ENCODE peak calls at places on chromosomes 7 and 10, in eight cellular contexts. Z is activated T-cell treated with anti-CD3 and anti-CD28 coated beads, Interleukin-2, amount 50 U/mL, for 24 hours; E is COR-L47; Y is AG09319; D is activated CD8-positive, alpha-beta memory T cell treated with anti-CD3 and anti-CD28 coated beads for 48 hours; P is A673; A is hippocampal formation; V is CD4-positive, alpha-beta T cell. H is an unnamed sample.

GRCh38 chr10:17214991-17215781 is 12.9 kb upstream of the VIM start:
- DNase-seq in V (no peak), P (peak), D (no peak), E (no peak), A (no peak), Y (peak), Z (no peak), H (no peak)

GRCh38 chr10:60048146-60048545 is 141.8 kb upstream of the CCDC6 start:
- DNase-seq in D (no peak), E (peak), Z (no peak), Y (no peak), A (no peak), V (no peak), P (peak), H (peak)

GRCh38 chr7:70833726-70834125 is 298.2 kb upstream of the GALNT17 start:
- DNase-seq in D (no peak), Z (no peak), P (no peak), A (no peak), Y (no peak), V (no peak), E (no peak), H (no peak)

GRCh38 chr7:18828333-18829100 is 288.9 kb downstream of the TWIST1 start:
- DNase-seq in V (no peak), P (no peak), E (no peak), A (no peak), Z (no peak), Y (no peak), D (no peak), H (no peak)

GRCh38 chr10:33306126-33306525 is 28.3 kb downstream of the NRP1 start:
- DNase-seq in P (no peak), D (no peak), E (no peak), V (no peak), Z (no peak), Y (no peak), A (no peak), H (no peak)

GRCh38 chr10:60717852-60718251 is 60.4 kb upstream of the CDK1 start:
- DNase-seq in P (peak), E (no peak), A (no peak), V (no peak), Y (no peak), Z (no peak), D (no peak), H (no peak)

GRCh38 chr10:77555591-77556212 is 81.9 kb downstream of the KCNMA1 start:
- DNase-seq in P (no peak), Z (no peak), A (no peak), E (no peak), D (no peak), Y (no peak), V (no peak), H (no peak)

GRCh38 chr7:39265912-39266591 is 288.3 kb downstream of the POU6F2 start:
- DNase-seq in A (no peak), V (no peak), E (no peak), P (no peak), D (no peak), Z (no peak), Y (no peak), H (no peak)

GRCh38 chr10:119025336-119025735 is 4.2 kb upstream of the NANOS1 start:
- DNase-seq in V (no peak), A (no peak), D (no peak), Y (no peak), E (no peak), Z (no peak), P (no peak), H (no peak)

GRCh38 chr10:12717981-12718707 is 283.4 kb downstream of the CCDC3 start:
- DNase-seq in V (no peak), A (no peak), D (no peak), Y (no peak), P (no peak), E (no peak), Z (no peak), H (no peak)

GRCh38 chr7:92808006-92808405 is 28.4 kb downstream of the CDK6 start:
- DNase-seq in Y (no peak), Z (no peak), A (no peak), P (peak), D (no peak), E (no peak), V (no peak), H (no peak)

GRCh38 chr10:91626936-91627335 is 5.9 kb downstream of the PPP1R3C start:
- DNase-seq in V (no peak), E (no peak), P (no peak), Y (no peak), D (no peak), Z (no peak), A (no peak), H (no peak)

GRCh38 chr10:123250640-123251039 is 96.4 kb downstream of the BUB3 start:
- DNase-seq in P (no peak), Z (no peak), A (no peak), Y (no peak), V (no peak), D (no peak), E (peak), H (no peak)

GRCh38 chr7:4683884-4684565 is 1.9 kb downstream of the FOXK1 start:
- DNase-seq in E (peak), Y (peak), D (no peak), A (peak), P (peak), V (no peak), Z (peak), H (peak)

GRCh38 chr10:133275683-133276092 is 980 bp downstream of the ADAM8 start:
- DNase-seq in D (no peak), P (no peak), Y (no peak), Z (peak), A (no peak), V (no peak), E (no peak), H (no peak)

GRCh38 chr7:94779070-94779469 is 123.1 kb upstream of the SGCE start:
- DNase-seq in Z (no peak), V (no peak), D (no peak), E (no peak), Y (no peak), A (no peak), P (no peak), H (no peak)

GRCh38 chr10:77075916-77076315 is 561.7 kb downstream of the KCNMA1 start:
- DNase-seq in Z (no peak), A (no peak), D (no peak), E (no peak), Y (no peak), P (no peak), V (no peak), H (no peak)

GRCh38 chr10:5461201-5461585 is 38.2 kb downstream of the CALML5 start:
- DNase-seq in Z (no peak), V (no peak), A (no peak), Y (no peak), E (no peak), D (no peak), P (no peak), H (peak)

GRCh38 chr7:66779669-66780408 is 39.3 kb downstream of the RABGEF1 start:
- DNase-seq in E (no peak), D (no peak), Z (no peak), V (no peak), P (no peak), Y (no peak), A (no peak), H (no peak)

GRCh38 chr10:91980319-91980718 is 56.7 kb downstream of the BTAF1 start:
- DNase-seq in E (no peak), A (no peak), P (no peak), V (no peak), Z (no peak), Y (no peak), D (no peak), H (no peak)

GRCh38 chr10:80154626-80154977 is 22.1 kb downstream of the PLAC9 start:
- DNase-seq in D (no peak), Y (no peak), P (no peak), E (no peak), Z (no peak), A (no peak), V (no peak), H (no peak)

GRCh38 chr7:30430300-30430699 is 48.3 kb downstream of the NOD1 start:
- DNase-seq in E (no peak), Y (no peak), P (peak), D (no peak), V (no peak), A (no peak), Z (no peak), H (no peak)

GRCh38 chr7:144830024-144830785 is 5.6 kb downstream of the TPK1 start:
- DNase-seq in E (no peak), P (no peak), Z (no peak), Y (no peak), A (no peak), D (no peak), V (no peak), H (no peak)

GRCh38 chr10:21176934-21177480 is 279.9 kb upstream of the NEBL start:
- DNase-seq in Y (no peak), D (no peak), V (no peak), A (no peak), Z (no peak), P (no peak), E (no peak), H (no peak)

GRCh38 chr7:17663056-17663675 is 277.1 kb downstream of the SNX13 start:
- DNase-seq in A (no peak), E (no peak), V (no peak), P (no peak), Z (no peak), Y (no peak), D (no peak), H (no peak)

GRCh38 chr7:5420841-5421625 is 2.6 kb downstream of the TNRC18 start:
- DNase-seq in Y (no peak), A (peak), V (no peak), D (no peak), E (no peak), Z (peak), P (peak), H (peak)

GRCh38 chr10:79153753-79154152 is 85.0 kb downstream of the ZMIZ1 start:
- DNase-seq in Z (no peak), D (no peak), P (no peak), Y (no peak), E (no peak), V (no peak), A (peak), H (no peak)

GRCh38 chr7:25861704-25862253 is 290.2 kb upstream of the NFE2L3 start:
- DNase-seq in Y (no peak), D (no peak), V (no peak), P (no peak), E (no peak), A (no peak), Z (no peak), H (no peak)

GRCh38 chr7:23357190-23358093 is 58.3 kb downstream of the MALSU1 start:
- DNase-seq in V (no peak), E (peak), P (peak), A (no peak), Z (no peak), D (no peak), Y (no peak), H (no peak)

GRCh38 chr10:127013251-127013656 is 108.0 kb downstream of the DOCK1 start:
- DNase-seq in D (no peak), V (no peak), P (no peak), Z (no peak), Y (no peak), A (no peak), E (no peak), H (no peak)

GRCh38 chr7:50534690-50535290 is 30.4 kb downstream of the DDC start:
- DNase-seq in Y (peak), Z (no peak), A (no peak), V (no peak), D (no peak), P (peak), E (no peak), H (no peak)

GRCh38 chr7:127844707-127845331 is 186.4 kb downstream of the LRRC4 start:
- DNase-seq in D (no peak), P (no peak), A (no peak), Z (no peak), Y (peak), E (peak), V (no peak), H (no peak)

GRCh38 chr7:101315336-101315735 is 6.3 kb downstream of the IFT22 start:
- DNase-seq in Y (no peak), V (peak), Z (peak), A (no peak), P (peak), D (peak), E (no peak), H (peak)

GRCh38 chr7:158166386-158167340 is 421.0 kb downstream of the PTPRN2 start:
- DNase-seq in A (no peak), E (no peak), Y (no peak), D (no peak), P (no peak), Z (no peak), V (no peak), H (no peak)

GRCh38 chr10:29784175-29784773 is 149.5 kb upstream of the SVIL start:
- DNase-seq in Y (peak), A (no peak), Z (no peak), D (no peak), P (no peak), V (no peak), E (no peak), H (no peak)

GRCh38 chr7:300546-301290 is 10.7 kb downstream of the FOXL3 start:
- DNase-seq in E (no peak), V (no peak), D (no peak), Z (no peak), P (no peak), A (no peak), Y (no peak), H (no peak)

GRCh38 chr10:122746408-122746807 is 46.8 kb upstream of the C10orf120 start:
- DNase-seq in D (no peak), A (no peak), Y (no peak), P (no peak), V (no peak), E (no peak), Z (no peak), H (no peak)

GRCh38 chr7:75740846-75741497 is 2.2 kb upstream of the HIP1 start:
- DNase-seq in P (peak), Y (no peak), V (no peak), A (no peak), D (no peak), Z (no peak), E (no peak), H (peak)

GRCh38 chr10:80356563-80356999 is at the start of the genes DYDC1 and DYDC2:
- DNase-seq in V (peak), D (peak), P (peak), Y (no peak), E (peak), Z (peak), A (no peak), H (peak)

H was measured in nephron progenitor cell.